ENCODE peak calls at places on chromosomes 16 and 17, in nine cellular contexts. One of them, this sample, is unnamed.

GRCh38 chr16:24035127-24035842 is 199.5 kb downstream of the PRKCB start:
- DNase-seq in astrocyte of the spinal cord: no peak
- DNase-seq in bronchial epithelial cell: no peak
- DNase-seq in psoas muscle: no peak
- DNase-seq in HL-60: no peak
- DNase-seq in spleen: peak; percentile 84
- DNase-seq in kidney epithelial cell: no peak
- DNase-seq in right lobe of liver: no peak
- DNase-seq in HCT116: no peak
- DNase-seq in this sample: no peak

GRCh38 chr17:47733414-47734288 is 615 bp downstream of the TBX21 start:
- DNase-seq in astrocyte of the spinal cord: no peak
- DNase-seq in bronchial epithelial cell: no peak
- DNase-seq in psoas muscle: no peak
- DNase-seq in HL-60: no peak
- DNase-seq in spleen: peak; percentile 80
- DNase-seq in kidney epithelial cell: no peak
- DNase-seq in right lobe of liver: no peak
- DNase-seq in HCT116: no peak
- DNase-seq in this sample: no peak

GRCh38 chr16:76668207-76668725 is 391.1 kb downstream of the CNTNAP4 start:
- DNase-seq in astrocyte of the spinal cord: no peak
- DNase-seq in bronchial epithelial cell: no peak
- DNase-seq in psoas muscle: no peak
- DNase-seq in HL-60: no peak
- DNase-seq in spleen: no peak
- DNase-seq in kidney epithelial cell: no peak
- DNase-seq in right lobe of liver: no peak
- DNase-seq in HCT116: no peak
- DNase-seq in this sample: no peak

GRCh38 chr17:7775058-7775457 is 57.5 kb downstream of the DNAH2 start:
- DNase-seq in astrocyte of the spinal cord: no peak
- DNase-seq in bronchial epithelial cell: no peak
- DNase-seq in psoas muscle: no peak
- DNase-seq in HL-60: peak; percentile 3
- DNase-seq in spleen: no peak
- DNase-seq in kidney epithelial cell: no peak
- DNase-seq in right lobe of liver: no peak
- DNase-seq in HCT116: no peak
- DNase-seq in this sample: no peak

GRCh38 chr17:4968166-4968915 is 724 bp upstream of the SPAG7 start:
- DNase-seq in astrocyte of the spinal cord: no peak
- DNase-seq in bronchial epithelial cell: no peak
- DNase-seq in psoas muscle: peak; percentile 65
- DNase-seq in HL-60: no peak
- DNase-seq in spleen: peak; percentile 86
- DNase-seq in kidney epithelial cell: no peak
- DNase-seq in right lobe of liver: no peak
- DNase-seq in HCT116: no peak
- DNase-seq in this sample: no peak

GRCh38 chr17:8881606-8882005 is 14.1 kb upstream of the PIK3R6 start:
- DNase-seq in astrocyte of the spinal cord: no peak
- DNase-seq in bronchial epithelial cell: no peak
- DNase-seq in psoas muscle: no peak
- DNase-seq in HL-60: no peak
- DNase-seq in spleen: peak; percentile 45
- DNase-seq in kidney epithelial cell: no peak
- DNase-seq in right lobe of liver: no peak
- DNase-seq in HCT116: no peak
- DNase-seq in this sample: no peak

GRCh38 chr17:46984892-46985291 is 5.8 kb upstream of the RPRML start:
- DNase-seq in astrocyte of the spinal cord: no peak
- DNase-seq in bronchial epithelial cell: no peak
- DNase-seq in psoas muscle: no peak
- DNase-seq in HL-60: no peak
- DNase-seq in spleen: no peak
- DNase-seq in kidney epithelial cell: no peak
- DNase-seq in right lobe of liver: peak; percentile 81
- DNase-seq in HCT116: no peak
- DNase-seq in this sample: no peak

GRCh38 chr16:48101069-48101674 is 54.6 kb downstream of the ABCC12 start:
- DNase-seq in astrocyte of the spinal cord: peak; percentile 43
- DNase-seq in bronchial epithelial cell: peak; percentile 38
- DNase-seq in psoas muscle: no peak
- DNase-seq in HL-60: no peak
- DNase-seq in spleen: no peak
- DNase-seq in kidney epithelial cell: no peak
- DNase-seq in right lobe of liver: no peak
- DNase-seq in HCT116: no peak
- DNase-seq in this sample: peak; percentile 34

GRCh38 chr17:69761011-69761410 is 314.0 kb upstream of the KCNJ16 start:
- DNase-seq in astrocyte of the spinal cord: no peak
- DNase-seq in bronchial epithelial cell: peak; percentile 52
- DNase-seq in psoas muscle: no peak
- DNase-seq in HL-60: no peak
- DNase-seq in spleen: no peak
- DNase-seq in kidney epithelial cell: no peak
- DNase-seq in right lobe of liver: no peak
- DNase-seq in HCT116: no peak
- DNase-seq in this sample: no peak

GRCh38 chr17:51154176-51154575 is 817 bp downstream of the NME1 start:
- DNase-seq in astrocyte of the spinal cord: no peak
- DNase-seq in bronchial epithelial cell: no peak
- DNase-seq in psoas muscle: no peak
- DNase-seq in HL-60: no peak
- DNase-seq in spleen: no peak
- DNase-seq in kidney epithelial cell: no peak
- DNase-seq in right lobe of liver: no peak
- DNase-seq in HCT116: no peak
- DNase-seq in this sample: no peak

GRCh38 chr17:17710728-17711541 is 29.7 kb downstream of the RAI1 start:
- DNase-seq in astrocyte of the spinal cord: peak; percentile 87
- DNase-seq in bronchial epithelial cell: peak; percentile 92
- DNase-seq in psoas muscle: no peak
- DNase-seq in HL-60: no peak
- DNase-seq in spleen: no peak
- DNase-seq in kidney epithelial cell: peak; percentile 92
- DNase-seq in right lobe of liver: no peak
- DNase-seq in HCT116: peak; percentile 72
- DNase-seq in this sample: no peak

GRCh38 chr16:88451586-88452484 is 1.2 kb upstream of the ZFPM1 start:
- DNase-seq in astrocyte of the spinal cord: no peak
- DNase-seq in bronchial epithelial cell: no peak
- DNase-seq in psoas muscle: no peak
- DNase-seq in HL-60: no peak
- DNase-seq in spleen: no peak
- DNase-seq in kidney epithelial cell: no peak
- DNase-seq in right lobe of liver: no peak
- DNase-seq in HCT116: peak; percentile 36
- DNase-seq in this sample: no peak

GRCh38 chr17:58250344-58251011 is 12.1 kb downstream of the LPO start:
- DNase-seq in astrocyte of the spinal cord: no peak
- DNase-seq in bronchial epithelial cell: no peak
- DNase-seq in psoas muscle: no peak
- DNase-seq in HL-60: no peak
- DNase-seq in spleen: no peak
- DNase-seq in kidney epithelial cell: no peak
- DNase-seq in right lobe of liver: no peak
- DNase-seq in HCT116: no peak
- DNase-seq in this sample: no peak

GRCh38 chr17:42097691-42098661 is at the start of gene ZNF385C:
- DNase-seq in astrocyte of the spinal cord: no peak
- DNase-seq in bronchial epithelial cell: no peak
- DNase-seq in psoas muscle: no peak
- DNase-seq in HL-60: no peak
- DNase-seq in spleen: peak; percentile 78
- DNase-seq in kidney epithelial cell: no peak
- DNase-seq in right lobe of liver: no peak
- DNase-seq in HCT116: no peak
- DNase-seq in this sample: no peak

GRCh38 chr16:1809281-1809801 is 15.8 kb upstream of the IGFALS start:
- DNase-seq in astrocyte of the spinal cord: no peak
- DNase-seq in bronchial epithelial cell: no peak
- DNase-seq in psoas muscle: peak; percentile 39
- DNase-seq in HL-60: no peak
- DNase-seq in spleen: no peak
- DNase-seq in kidney epithelial cell: no peak
- DNase-seq in right lobe of liver: no peak
- DNase-seq in HCT116: no peak
- DNase-seq in this sample: no peak

GRCh38 chr17:15036238-15036637 is 228.9 kb downstream of the PMP22 start:
- DNase-seq in astrocyte of the spinal cord: no peak
- DNase-seq in bronchial epithelial cell: no peak
- DNase-seq in psoas muscle: no peak
- DNase-seq in HL-60: no peak
- DNase-seq in spleen: no peak
- DNase-seq in kidney epithelial cell: no peak
- DNase-seq in right lobe of liver: no peak
- DNase-seq in HCT116: no peak
- DNase-seq in this sample: no peak
- TF ChIP-seq CTCF in astrocyte of the spinal cord: no peak
- TF ChIP-seq CTCF in bronchial epithelial cell: no peak
- TF ChIP-seq CTCF in psoas muscle: no peak
- TF ChIP-seq CTCF in HL-60: no peak
- TF ChIP-seq CTCF in spleen: no peak
- TF ChIP-seq CTCF in kidney epithelial cell: no peak
- TF ChIP-seq CTCF in right lobe of liver: no peak
- TF ChIP-seq CTCF in HCT116: no peak
- TF ChIP-seq CTCF in this sample: no peak

GRCh38 chr16:57797526-57798266 is 4.6 kb downstream of the KIFC3 start:
- DNase-seq in astrocyte of the spinal cord: no peak
- DNase-seq in bronchial epithelial cell: peak; percentile 78
- DNase-seq in psoas muscle: peak; percentile 73
- DNase-seq in HL-60: no peak
- DNase-seq in spleen: no peak
- DNase-seq in kidney epithelial cell: no peak
- DNase-seq in right lobe of liver: peak; percentile 95
- DNase-seq in HCT116: no peak
- DNase-seq in this sample: no peak

GRCh38 chr16:57797216-57797525 is 5.1 kb downstream of the KIFC3 start:
- DNase-seq in astrocyte of the spinal cord: no peak
- DNase-seq in bronchial epithelial cell: no peak
- DNase-seq in psoas muscle: no peak
- DNase-seq in HL-60: no peak
- DNase-seq in spleen: no peak
- DNase-seq in kidney epithelial cell: no peak
- DNase-seq in right lobe of liver: no peak
- DNase-seq in HCT116: no peak
- DNase-seq in this sample: no peak

GRCh38 chr16:57799619-57800212 is 2.6 kb downstream of the KIFC3 start:
- DNase-seq in astrocyte of the spinal cord: no peak
- DNase-seq in bronchial epithelial cell: no peak
- DNase-seq in psoas muscle: no peak
- DNase-seq in HL-60: peak; percentile 34
- DNase-seq in spleen: no peak
- DNase-seq in kidney epithelial cell: no peak
- DNase-seq in right lobe of liver: peak; percentile 76
- DNase-seq in HCT116: no peak
- DNase-seq in this sample: no peak

GRCh38 chr16:57798953-57799618 is 3.2 kb downstream of the KIFC3 start:
- DNase-seq in astrocyte of the spinal cord: no peak
- DNase-seq in bronchial epithelial cell: no peak
- DNase-seq in psoas muscle: no peak
- DNase-seq in HL-60: no peak
- DNase-seq in spleen: no peak
- DNase-seq in kidney epithelial cell: no peak
- DNase-seq in right lobe of liver: peak; percentile 17
- DNase-seq in HCT116: no peak
- DNase-seq in this sample: no peak

GRCh38 chr16:57798267-57798810 is 4.0 kb downstream of the KIFC3 start:
- DNase-seq in astrocyte of the spinal cord: no peak
- DNase-seq in bronchial epithelial cell: no peak
- DNase-seq in psoas muscle: no peak
- DNase-seq in HL-60: no peak
- DNase-seq in spleen: no peak
- DNase-seq in kidney epithelial cell: no peak
- DNase-seq in right lobe of liver: peak; percentile 51
- DNase-seq in HCT116: no peak
- DNase-seq in this sample: no peak
- H3K4me3 ChIP-seq in astrocyte of the spinal cord: no peak overlapping the region
- H3K4me3 ChIP-seq in bronchial epithelial cell: peak overlapping the region; percentile 38
- H3K4me3 ChIP-seq in psoas muscle: peak overlapping the region; percentile 54
- H3K4me3 ChIP-seq in HL-60: no peak overlapping the region
- H3K4me3 ChIP-seq in spleen: no peak overlapping the region
- H3K4me3 ChIP-seq in kidney epithelial cell: peak overlapping the region; percentile 35
- H3K4me3 ChIP-seq in right lobe of liver: peak overlapping the region; percentile 54
- H3K4me3 ChIP-seq in HCT116: no peak overlapping the region
- H3K4me3 ChIP-seq in this sample: no peak overlapping the region

DNA sequence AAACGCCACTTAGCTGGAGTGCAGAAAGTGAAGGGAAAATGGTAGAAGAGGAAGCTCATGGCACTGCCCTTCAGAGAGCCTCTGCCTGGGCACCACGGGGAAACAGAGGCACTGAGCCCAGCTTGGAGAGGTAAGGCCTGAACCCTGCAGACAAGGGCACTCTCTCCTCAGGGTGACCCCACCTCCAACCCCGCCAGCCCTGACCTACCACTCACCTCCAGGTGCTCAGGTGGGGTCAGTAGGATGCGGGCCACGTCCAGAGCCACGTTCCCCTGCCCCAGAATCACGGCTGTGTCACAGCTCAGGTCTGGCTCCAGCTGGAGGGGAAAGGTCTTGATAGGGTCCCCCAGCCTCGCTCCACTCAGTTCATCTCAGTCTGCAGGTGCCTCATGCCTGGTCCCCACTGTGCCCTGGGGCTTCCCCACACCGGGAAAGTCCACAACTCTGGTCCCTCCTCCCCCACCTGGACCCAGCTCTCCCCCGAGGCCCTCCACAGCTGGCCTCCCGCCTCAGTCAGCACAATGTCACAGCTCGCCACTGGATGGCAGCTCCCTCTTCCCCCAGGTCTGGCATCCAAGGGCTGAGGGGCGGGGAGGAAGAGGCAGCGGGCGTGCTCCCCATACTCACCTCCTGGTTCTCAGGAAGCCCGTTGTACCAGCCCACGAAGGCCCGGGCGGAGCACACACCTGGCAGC is 6.0 kb upstream of the GRIN2C start:
- DNase-seq in astrocyte of the spinal cord: no peak
- DNase-seq in bronchial epithelial cell: no peak
- DNase-seq in psoas muscle: peak; percentile 45
- DNase-seq in HL-60: no peak
- DNase-seq in spleen: peak; percentile 69
- DNase-seq in kidney epithelial cell: no peak
- DNase-seq in right lobe of liver: no peak
- DNase-seq in HCT116: no peak
- DNase-seq in this sample: no peak
- TF ChIP-seq CTCF in astrocyte of the spinal cord: no peak
- TF ChIP-seq CTCF in bronchial epithelial cell: no peak
- TF ChIP-seq CTCF in psoas muscle: no peak
- TF ChIP-seq CTCF in HL-60: no peak
- TF ChIP-seq CTCF in spleen: no peak
- TF ChIP-seq CTCF in kidney epithelial cell: no peak
- TF ChIP-seq CTCF in right lobe of liver: no peak
- TF ChIP-seq CTCF in HCT116: no peak
- TF ChIP-seq CTCF in this sample: no peak

DNA sequence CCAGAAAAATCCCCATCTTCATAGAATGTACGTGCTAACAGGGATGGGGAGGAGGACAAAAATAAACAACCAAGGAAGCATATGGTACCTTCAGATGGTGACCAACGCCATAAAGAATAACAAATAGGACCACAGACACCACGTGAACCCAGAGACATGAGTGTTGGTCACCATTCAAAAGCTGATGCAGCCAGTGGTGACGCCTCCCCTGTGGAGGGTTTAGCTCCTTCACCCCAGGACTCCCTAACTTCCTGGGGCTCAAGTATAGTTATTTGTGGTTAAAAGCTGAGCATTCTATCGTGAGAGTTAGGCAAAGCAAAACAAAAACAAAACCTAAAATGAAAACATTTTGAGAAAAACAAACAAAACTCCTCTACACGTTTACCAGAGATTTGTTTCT is 184.7 kb downstream of the SOX9 start:
- DNase-seq in astrocyte of the spinal cord: peak; percentile 17
- DNase-seq in bronchial epithelial cell: no peak
- DNase-seq in psoas muscle: no peak
- DNase-seq in HL-60: no peak
- DNase-seq in spleen: no peak
- DNase-seq in kidney epithelial cell: no peak
- DNase-seq in right lobe of liver: no peak
- DNase-seq in HCT116: no peak
- DNase-seq in this sample: no peak
- H3K4me3 ChIP-seq in astrocyte of the spinal cord: no peak overlapping the region
- H3K4me3 ChIP-seq in bronchial epithelial cell: no peak overlapping the region
- H3K4me3 ChIP-seq in psoas muscle: no peak overlapping the region
- H3K4me3 ChIP-seq in HL-60: no peak overlapping the region
- H3K4me3 ChIP-seq in spleen: no peak overlapping the region
- H3K4me3 ChIP-seq in kidney epithelial cell: no peak overlapping the region
- H3K4me3 ChIP-seq in right lobe of liver: no peak overlapping the region
- H3K4me3 ChIP-seq in HCT116: no peak overlapping the region
- H3K4me3 ChIP-seq in this sample: no peak overlapping the region